ENCODE peak calls at places on chromosomes 2 and 18, in six cellular contexts. V is fibroblast of lung, W is mammary epithelial cell, E is K562, A is neural progenitor cell, H is GM23248. R is an unnamed sample.
A peak's percentile ranks its signal among the peaks of the same experiment; 100 is the strongest.

GRCh38 chr18:41687138-41687537 is 267.9 kb upstream of the PIK3C3 start:
- DNase-seq in W (no peak), H (no peak), V (no peak), E (no peak), A (no peak), R (no peak)

GRCh38 chr18:31203086-31203793 is 40.6 kb upstream of the DSC1 start:
- DNase-seq in H (no peak), W (no peak), A (no peak), V (no peak), E (no peak), R (no peak)

GRCh38 chr18:23209031-23209430 is 73.7 kb downstream of the CABLES1 start:
- DNase-seq in A (no peak), V (peak; percentile 50), W (no peak), H (peak; percentile 36), E (no peak), R (peak; percentile 28)

GRCh38 chr2:66433945-66434678 is 813 bp upstream of the MEIS1 start:
- DNase-seq in E (peak; percentile 42), A (peak; percentile 84), W (peak; percentile 71), H (peak; percentile 86), V (peak; percentile 76), R (peak; percentile 87)

GRCh38 chr2:101135412-101136296 is 15.5 kb downstream of the TBC1D8 start:
- DNase-seq in E (no peak), H (no peak), W (no peak), V (no peak), A (no peak), R (no peak)

GRCh38 chr18:41464278-41464677 is 490.8 kb upstream of the PIK3C3 start:
- DNase-seq in W (no peak), V (no peak), H (no peak), A (no peak), E (no peak), R (no peak)

GRCh38 chr2:46135936-46136335 is 161.3 kb upstream of the EPAS1 start:
- DNase-seq in A (no peak), V (peak; percentile 93), E (no peak), H (peak; percentile 6), W (no peak), R (peak; percentile 28)

GRCh38 chr18:3248062-3248669 is 565 bp downstream of the MYL12A start:
- DNase-seq in V (peak; percentile 53), E (no peak), W (no peak), A (peak; percentile 64), H (peak; percentile 72), R (peak; percentile 53)

GRCh38 chr2:85433511-85434089 is 15.1 kb downstream of the SH2D6 start:
- DNase-seq in V (peak; percentile 93), W (peak; percentile 92), H (peak; percentile 95), A (no peak), E (no peak), R (peak; percentile 84)

GRCh38 chr2:84077504-84077903 is 381.6 kb downstream of the SUCLG1 start:
- DNase-seq in A (peak; percentile 59), H (peak; percentile 32), E (peak; percentile 31), W (peak; percentile 39), V (no peak), R (peak; percentile 48)

GRCh38 chr2:111194835-111195621 is 74.3 kb downstream of the BCL2L11 start:
- DNase-seq in A (peak; percentile 22), W (no peak), H (no peak), V (no peak), E (peak; percentile 39), R (peak; percentile 48)

GRCh38 chr2:67182884-67183283 is 214.2 kb upstream of the ETAA1 start:
- DNase-seq in E (no peak), H (no peak), A (no peak), V (no peak), W (no peak), R (no peak)

GRCh38 chr18:68445668-68446426 is 269.1 kb downstream of the TMX3 start:
- DNase-seq in A (no peak), E (no peak), W (no peak), H (no peak), V (no peak), R (no peak)

GRCh38 chr2:39068757-39069515 is 51.9 kb downstream of the SOS1 start:
- DNase-seq in V (peak; percentile 53), E (no peak), H (peak; percentile 19), A (peak; percentile 6), W (peak; percentile 57), R (no peak)

GRCh38 chr2:138536302-138536701 is 34.7 kb downstream of the SPOPL start:
- DNase-seq in V (peak; percentile 51), H (peak; percentile 13), E (no peak), W (peak; percentile 64), A (peak; percentile 27), R (no peak)

GRCh38 chr2:239289545-239289944 is 111.3 kb downstream of the HDAC4 start:
- DNase-seq in A (no peak), E (no peak), W (no peak), H (no peak), V (no peak), R (no peak)

GRCh38 chr2:161725297-161725696 is 101.1 kb downstream of the SLC4A10 start:
- DNase-seq in W (no peak), V (no peak), E (no peak), H (no peak), A (no peak), R (no peak)

GRCh38 chr2:152134488-152135280 is 35.8 kb upstream of the CACNB4 start:
- DNase-seq in E (no peak), W (peak; percentile 17), H (peak; percentile 53), V (peak; percentile 57), A (no peak), R (peak; percentile 28)

GRCh38 chr18:55768255-55768654 is 180.3 kb upstream of the TCF4 start:
- DNase-seq in V (peak; percentile 25), W (no peak), H (no peak), A (no peak), E (no peak), R (no peak)

GRCh38 chr2:130389783-130390182 is 33.9 kb downstream of the PTPN18 start:
- DNase-seq in W (no peak), V (no peak), H (no peak), A (no peak), E (no peak), R (no peak)

GRCh38 chr2:16288371-16289112 is 348.2 kb downstream of the MYCN start:
- DNase-seq in W (no peak), E (no peak), A (no peak), V (no peak), H (no peak), R (no peak)

GRCh38 chr2:240205348-240205747 is 64.9 kb upstream of the OTOS start:
- DNase-seq in V (peak; percentile 65), W (peak; percentile 98), A (peak; percentile 58), H (peak; percentile 85), E (no peak), R (no peak)

GRCh38 chr2:222310747-222311320 is 12.0 kb upstream of the PAX3 start:
- DNase-seq in E (no peak), H (no peak), V (no peak), W (no peak), A (no peak), R (no peak)

GRCh38 chr2:222309361-222309760 is 10.6 kb upstream of the PAX3 start:
- DNase-seq in V (peak; percentile 20), H (no peak), E (no peak), W (no peak), A (no peak), R (no peak)

GRCh38 chr2:222309766-222310165 is 11.0 kb upstream of the PAX3 start:
- DNase-seq in W (no peak), E (no peak), A (no peak), V (no peak), H (no peak), R (no peak)

GRCh38 chr2:222311978-222312738 is 13.4 kb upstream of the PAX3 start:
- DNase-seq in E (no peak), W (no peak), H (no peak), V (no peak), A (peak; percentile 65), R (no peak)

DNA sequence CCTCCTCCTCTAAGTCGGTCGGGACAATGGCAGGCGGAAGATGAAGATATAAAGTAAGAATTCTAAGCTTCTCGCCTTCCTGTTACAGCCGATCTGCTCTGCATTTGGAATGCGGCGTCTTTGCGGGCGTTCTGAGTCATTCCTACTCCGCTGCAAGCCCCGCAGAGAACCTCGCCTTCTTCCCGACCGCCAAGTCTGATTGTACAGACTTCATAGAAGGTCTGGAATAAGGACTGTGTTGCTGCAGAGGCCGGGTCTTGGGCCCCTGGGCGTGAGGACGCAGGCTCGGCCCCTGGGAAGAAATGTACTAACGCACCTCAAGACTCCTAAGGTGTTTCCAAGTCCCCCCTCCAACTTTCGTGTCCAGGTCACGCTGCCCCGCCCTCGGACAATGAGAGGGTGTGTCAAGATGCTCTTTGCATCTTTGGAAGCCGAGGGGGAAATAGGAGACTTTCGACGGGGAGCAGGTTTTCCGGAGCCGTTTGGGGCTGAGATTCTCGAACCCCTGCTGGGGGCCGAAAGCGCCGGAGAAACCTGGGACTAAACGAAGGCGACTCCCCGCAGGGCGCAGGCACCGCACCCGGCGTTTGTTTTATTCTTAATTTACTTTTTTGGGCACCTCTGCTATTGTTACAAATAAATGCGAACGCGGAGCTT is 12.7 kb upstream of the PAX3 start:
- DNase-seq in E (no peak), H (no peak), V (peak; percentile 32), W (no peak), A (peak; percentile 69), R (no peak)
- TF ChIP-seq EZH2 in E (no peak), H (peak; percentile 79), V (peak; percentile 72), W (no peak), A (peak; percentile 88), R (peak; percentile 99)

GRCh38 chr2:62215306-62216064 is 19.6 kb downstream of the B3GNT2 start:
- DNase-seq in E (peak; percentile 39), A (no peak), H (peak; percentile 75), V (peak; percentile 58), W (no peak), R (peak; percentile 23)
- H4K20me1 ChIP-seq in E (peaks cover 34% of the 10 kb centered on the region), A (peaks cover 72% of the 10 kb centered on the region), H (no peaks in the 10 kb centered on the region), V (no peaks in the 10 kb centered on the region), W (no peaks in the 10 kb centered on the region), R (peaks cover 53% of the 10 kb centered on the region)

GRCh38 chr2:170715062-170715931 is at the start of gene SP5:
- DNase-seq in E (peak; percentile 88), H (peak; percentile 50), V (peak; percentile 57), W (no peak), A (peak; percentile 94), R (peak; percentile 81)
- TF ChIP-seq EZH2 in E (no peak), H (peak; percentile 85), V (peak; percentile 84), W (peak; percentile 93), A (peak; percentile 75), R (peak; percentile 42)

GRCh38 chr2:30491225-30491624 is 44.2 kb downstream of the LCLAT1 start:
- DNase-seq in V (no peak), W (no peak), H (no peak), A (no peak), E (no peak), R (no peak)
- H4K20me1 ChIP-seq in V (no peaks in the 10 kb centered on the region), W (no peaks in the 10 kb centered on the region), H (no peaks in the 10 kb centered on the region), A (no peaks in the 10 kb centered on the region), E (no peaks in the 10 kb centered on the region), R (no peaks in the 10 kb centered on the region)